ENCODE peak calls at places on chromosome 7, in nine cellular contexts. One of them, this sample, is unnamed.

GRCh38 chr7:4682621-4683042 is 537 bp downstream of the FOXK1 start:
- DNase-seq in upper lobe of right lung: peak
- DNase-seq in hepatocyte: peak
- DNase-seq in pancreas: peak
- DNase-seq in RWPE1: no peak
- DNase-seq in MCF 10A: peak
- DNase-seq in kidney: peak
- DNase-seq in neural progenitor cell: no peak
- DNase-seq in astrocyte: peak
- DNase-seq in this sample: peak

GRCh38 chr7:28389504-28390385 is 22.6 kb upstream of the CREB5 start:
- DNase-seq in pancreas: no peak
- DNase-seq in MCF 10A: peak
- DNase-seq in hepatocyte: peak
- DNase-seq in RWPE1: no peak
- DNase-seq in neural progenitor cell: peak
- DNase-seq in astrocyte: peak
- DNase-seq in upper lobe of right lung: no peak
- DNase-seq in kidney: no peak
- DNase-seq in this sample: no peak

GRCh38 chr7:108418941-108419340 is 37.3 kb downstream of the NRCAM start:
- DNase-seq in kidney: no peak
- DNase-seq in MCF 10A: no peak
- DNase-seq in upper lobe of right lung: no peak
- DNase-seq in hepatocyte: no peak
- DNase-seq in astrocyte: no peak
- DNase-seq in RWPE1: no peak
- DNase-seq in neural progenitor cell: no peak
- DNase-seq in pancreas: no peak
- DNase-seq in this sample: no peak

GRCh38 chr7:148503900-148504487 is 86.6 kb upstream of the C7orf33 start:
- DNase-seq in pancreas: no peak
- DNase-seq in astrocyte: peak
- DNase-seq in hepatocyte: peak
- DNase-seq in neural progenitor cell: peak
- DNase-seq in MCF 10A: peak
- DNase-seq in kidney: no peak
- DNase-seq in RWPE1: peak
- DNase-seq in upper lobe of right lung: no peak
- DNase-seq in this sample: no peak

GRCh38 chr7:155844019-155844453 is 31.8 kb upstream of the SHH start:
- DNase-seq in pancreas: peak
- DNase-seq in hepatocyte: peak
- DNase-seq in kidney: peak
- DNase-seq in neural progenitor cell: no peak
- DNase-seq in MCF 10A: no peak
- DNase-seq in upper lobe of right lung: peak
- DNase-seq in astrocyte: no peak
- DNase-seq in RWPE1: no peak
- DNase-seq in this sample: no peak

GRCh38 chr7:117688126-117688525 is 185.1 kb downstream of the CTTNBP2 start:
- DNase-seq in hepatocyte: no peak
- DNase-seq in MCF 10A: peak
- DNase-seq in kidney: no peak
- DNase-seq in RWPE1: peak
- DNase-seq in pancreas: no peak
- DNase-seq in neural progenitor cell: no peak
- DNase-seq in astrocyte: no peak
- DNase-seq in upper lobe of right lung: no peak
- DNase-seq in this sample: no peak

GRCh38 chr7:142925413-142925812 is 8.1 kb downstream of the TRPV5 start:
- DNase-seq in RWPE1: no peak
- DNase-seq in pancreas: no peak
- DNase-seq in neural progenitor cell: no peak
- DNase-seq in astrocyte: no peak
- DNase-seq in hepatocyte: no peak
- DNase-seq in upper lobe of right lung: no peak
- DNase-seq in MCF 10A: no peak
- DNase-seq in kidney: no peak
- DNase-seq in this sample: no peak

GRCh38 chr7:131692131-131692960 is 135.9 kb upstream of the PODXL start:
- DNase-seq in astrocyte: peak
- DNase-seq in neural progenitor cell: peak
- DNase-seq in hepatocyte: peak
- DNase-seq in kidney: peak
- DNase-seq in upper lobe of right lung: peak
- DNase-seq in RWPE1: no peak
- DNase-seq in MCF 10A: peak
- DNase-seq in pancreas: no peak
- DNase-seq in this sample: peak

GRCh38 chr7:111833461-111833860 is 271.2 kb upstream of the IMMP2L start:
- DNase-seq in upper lobe of right lung: no peak
- DNase-seq in pancreas: no peak
- DNase-seq in neural progenitor cell: no peak
- DNase-seq in MCF 10A: peak
- DNase-seq in RWPE1: no peak
- DNase-seq in astrocyte: peak
- DNase-seq in kidney: no peak
- DNase-seq in hepatocyte: no peak
- DNase-seq in this sample: no peak

GRCh38 chr7:97971990-97972943 is 17.7 kb downstream of the OCM2 start:
- DNase-seq in upper lobe of right lung: peak
- DNase-seq in pancreas: peak
- DNase-seq in astrocyte: peak
- DNase-seq in RWPE1: peak
- DNase-seq in MCF 10A: peak
- DNase-seq in neural progenitor cell: peak
- DNase-seq in hepatocyte: peak
- DNase-seq in kidney: peak
- DNase-seq in this sample: peak
- TF ChIP-seq CTCF in upper lobe of right lung: no peak
- TF ChIP-seq CTCF in pancreas: no peak
- TF ChIP-seq CTCF in astrocyte: no peak
- TF ChIP-seq CTCF in RWPE1: peak
- TF ChIP-seq CTCF in MCF 10A: no peak
- TF ChIP-seq CTCF in neural progenitor cell: peak
- TF ChIP-seq CTCF in hepatocyte: peak
- TF ChIP-seq CTCF in kidney: peak
- TF ChIP-seq CTCF in this sample: no peak

GRCh38 chr7:31175672-31176071 is 123.6 kb downstream of the ADCYAP1R1 start:
- DNase-seq in pancreas: no peak
- DNase-seq in astrocyte: no peak
- DNase-seq in MCF 10A: peak
- DNase-seq in RWPE1: peak
- DNase-seq in hepatocyte: no peak
- DNase-seq in upper lobe of right lung: no peak
- DNase-seq in kidney: no peak
- DNase-seq in neural progenitor cell: peak
- DNase-seq in this sample: no peak
- TF ChIP-seq CTCF in pancreas: no peak
- TF ChIP-seq CTCF in astrocyte: no peak
- TF ChIP-seq CTCF in MCF 10A: peak
- TF ChIP-seq CTCF in RWPE1: peak
- TF ChIP-seq CTCF in hepatocyte: peak
- TF ChIP-seq CTCF in upper lobe of right lung: no peak
- TF ChIP-seq CTCF in kidney: no peak
- TF ChIP-seq CTCF in neural progenitor cell: peak
- TF ChIP-seq CTCF in this sample: no peak

GRCh38 chr7:12687213-12688171 is at the start of gene ARL4A:
- DNase-seq in MCF 10A: peak
- DNase-seq in astrocyte: peak
- DNase-seq in neural progenitor cell: peak
- DNase-seq in pancreas: peak
- DNase-seq in upper lobe of right lung: peak
- DNase-seq in hepatocyte: peak
- DNase-seq in RWPE1: peak
- DNase-seq in kidney: peak
- DNase-seq in this sample: peak
- TF ChIP-seq CTCF in MCF 10A: peak
- TF ChIP-seq CTCF in astrocyte: no peak
- TF ChIP-seq CTCF in neural progenitor cell: peak
- TF ChIP-seq CTCF in pancreas: no peak
- TF ChIP-seq CTCF in upper lobe of right lung: peak
- TF ChIP-seq CTCF in hepatocyte: peak
- TF ChIP-seq CTCF in RWPE1: peak
- TF ChIP-seq CTCF in kidney: peak
- TF ChIP-seq CTCF in this sample: no peak

DNA sequence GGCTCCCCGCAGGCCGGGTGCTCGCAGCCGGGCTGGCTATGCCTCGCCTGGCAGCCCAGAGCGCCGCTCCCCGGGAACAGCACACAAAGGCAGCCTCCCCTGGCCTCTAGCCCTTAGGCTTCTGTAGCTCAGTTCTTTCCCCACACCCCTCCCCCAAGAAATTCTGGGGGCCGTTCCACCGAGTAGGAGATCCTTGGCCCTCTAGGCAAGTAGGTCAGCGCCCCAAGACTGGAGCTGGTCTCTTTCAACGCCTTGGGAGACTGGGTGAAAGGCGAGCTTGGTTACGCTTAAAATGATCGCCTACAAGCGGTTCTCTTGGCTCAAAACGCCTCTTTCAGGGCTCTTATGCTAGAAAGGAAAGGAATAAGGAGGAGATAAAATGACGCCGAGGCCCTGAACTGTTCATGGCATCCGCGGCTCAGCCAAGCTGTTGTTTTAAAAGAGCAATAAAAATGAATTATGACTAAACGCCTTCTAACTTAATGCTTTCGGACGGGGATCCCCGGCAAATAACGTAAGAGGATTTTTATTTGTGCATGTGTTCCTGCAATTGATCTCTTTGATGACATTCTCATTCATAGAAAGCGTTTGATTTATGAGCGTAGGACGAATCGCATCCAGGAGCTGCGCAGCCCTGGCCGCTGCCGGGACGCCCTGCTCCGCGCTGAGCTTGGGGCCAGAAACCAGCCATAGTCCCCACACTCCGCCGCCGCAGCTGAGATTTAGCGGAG is 2.9 kb upstream of the HOXA1 start:
- DNase-seq in hepatocyte: no peak
- DNase-seq in upper lobe of right lung: no peak
- DNase-seq in kidney: peak
- DNase-seq in neural progenitor cell: peak
- DNase-seq in MCF 10A: peak
- DNase-seq in RWPE1: peak
- DNase-seq in astrocyte: peak
- DNase-seq in pancreas: peak
- DNase-seq in this sample: no peak
- TF ChIP-seq CTCF in hepatocyte: peak
- TF ChIP-seq CTCF in upper lobe of right lung: no peak
- TF ChIP-seq CTCF in kidney: no peak
- TF ChIP-seq CTCF in neural progenitor cell: no peak
- TF ChIP-seq CTCF in MCF 10A: peak
- TF ChIP-seq CTCF in RWPE1: peak
- TF ChIP-seq CTCF in astrocyte: no peak
- TF ChIP-seq CTCF in pancreas: no peak
- TF ChIP-seq CTCF in this sample: no peak

DNA sequence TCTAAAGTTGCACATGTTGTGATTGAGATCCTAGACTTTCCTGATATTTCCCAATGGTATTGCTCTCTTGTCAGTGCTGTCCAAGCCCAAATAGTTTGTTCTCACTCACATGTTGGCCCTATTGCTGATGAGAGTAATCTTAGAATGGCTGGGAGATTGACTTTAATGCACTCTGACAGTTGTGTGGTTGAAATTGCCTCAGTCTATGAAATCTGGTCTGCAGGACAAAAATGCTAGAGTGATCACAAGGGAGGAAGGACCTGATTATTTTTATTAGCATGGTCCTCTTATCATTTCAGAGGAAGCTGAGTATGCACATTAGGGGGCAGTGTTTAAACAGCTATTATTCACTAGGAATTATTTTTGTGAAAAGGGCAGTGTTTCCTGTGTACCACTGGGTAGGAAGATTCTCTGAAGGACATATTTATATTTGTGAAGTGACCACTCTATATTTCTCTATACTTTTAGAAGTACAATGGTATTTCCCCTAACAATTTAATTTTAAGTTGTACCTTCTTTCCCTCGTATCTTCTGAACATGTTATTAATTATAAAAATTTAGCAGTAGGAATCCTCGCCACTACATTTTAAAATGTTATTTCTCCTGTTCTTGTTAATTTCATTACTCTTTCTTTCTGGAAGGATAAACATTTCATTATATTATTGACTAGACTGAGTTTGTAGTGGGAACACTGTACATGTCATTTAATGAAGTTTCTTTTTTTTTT is 64.4 kb downstream of the SUGCT start:
- DNase-seq in kidney: no peak
- DNase-seq in hepatocyte: peak
- DNase-seq in neural progenitor cell: peak
- DNase-seq in astrocyte: peak
- DNase-seq in upper lobe of right lung: no peak
- DNase-seq in pancreas: no peak
- DNase-seq in RWPE1: no peak
- DNase-seq in MCF 10A: peak
- DNase-seq in this sample: no peak
- TF ChIP-seq CTCF in kidney: peak
- TF ChIP-seq CTCF in hepatocyte: peak
- TF ChIP-seq CTCF in neural progenitor cell: peak
- TF ChIP-seq CTCF in astrocyte: peak
- TF ChIP-seq CTCF in upper lobe of right lung: peak
- TF ChIP-seq CTCF in pancreas: no peak
- TF ChIP-seq CTCF in RWPE1: peak
- TF ChIP-seq CTCF in MCF 10A: peak
- TF ChIP-seq CTCF in this sample: peak

DNA sequence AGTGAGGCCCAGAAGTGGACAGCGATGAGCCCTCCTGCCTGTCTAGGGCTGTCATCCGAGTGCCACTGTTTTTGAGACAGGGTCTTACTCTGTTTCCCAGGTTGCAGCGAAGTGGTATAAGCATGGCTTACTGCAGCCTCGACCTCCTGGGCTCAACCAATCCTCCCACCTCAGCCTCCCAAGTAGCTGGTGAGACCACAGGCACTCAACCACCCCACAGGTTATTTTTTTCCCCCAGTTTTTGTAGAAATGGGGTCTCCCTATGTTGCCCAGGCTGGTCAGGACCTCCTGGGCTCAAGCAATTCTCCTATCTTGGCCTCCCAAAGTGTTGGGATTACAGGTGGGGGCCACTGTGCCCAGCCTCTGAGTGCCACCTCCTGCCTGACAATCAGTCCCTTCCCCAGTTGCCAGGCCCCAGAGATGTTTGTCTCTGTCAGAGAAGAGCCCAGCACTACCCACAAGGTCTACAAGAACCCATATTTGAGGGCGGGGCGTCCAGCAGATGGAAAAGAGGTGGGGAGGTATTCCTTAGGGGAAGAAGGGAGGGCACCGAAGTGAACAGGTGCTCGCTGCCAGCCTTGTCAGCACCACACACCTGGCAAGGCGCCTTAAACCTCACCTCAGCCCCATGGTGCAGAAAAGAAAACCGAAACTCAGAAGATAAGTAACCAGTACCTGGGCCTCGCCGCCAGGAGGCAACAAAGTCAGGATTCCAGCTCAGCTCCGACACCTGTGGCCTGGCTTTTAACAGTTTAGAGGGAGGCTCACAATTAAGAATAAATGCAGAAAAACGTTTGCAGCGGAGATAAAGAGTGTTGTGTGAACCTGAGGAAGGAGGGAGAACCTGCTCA is 77.4 kb upstream of the ANLN start:
- DNase-seq in upper lobe of right lung: peak
- DNase-seq in RWPE1: no peak
- DNase-seq in hepatocyte: peak
- DNase-seq in astrocyte: no peak
- DNase-seq in pancreas: peak
- DNase-seq in neural progenitor cell: peak
- DNase-seq in MCF 10A: peak
- DNase-seq in kidney: no peak
- DNase-seq in this sample: peak
- TF ChIP-seq CTCF in upper lobe of right lung: peak
- TF ChIP-seq CTCF in RWPE1: no peak
- TF ChIP-seq CTCF in hepatocyte: peak
- TF ChIP-seq CTCF in astrocyte: no peak
- TF ChIP-seq CTCF in pancreas: peak
- TF ChIP-seq CTCF in neural progenitor cell: peak
- TF ChIP-seq CTCF in MCF 10A: peak
- TF ChIP-seq CTCF in kidney: no peak
- TF ChIP-seq CTCF in this sample: peak